ENCODE peak calls at places on chromosomes 3 and 15, in seven cellular contexts. One of them, this sample, is unnamed.

GRCh38 chr3:141412936-141413354 is 44.6 kb downstream of the ZBTB38 start:
- DNase-seq in HepG2: peak
- DNase-seq in HCT116: no peak
- DNase-seq in A549: peak
- DNase-seq in K562: no peak
- DNase-seq in SK-N-SH: no peak
- DNase-seq in GM12878: no peak
- DNase-seq in this sample: no peak

GRCh38 chr3:61828880-61829279 is 267.5 kb downstream of the PTPRG start:
- DNase-seq in HepG2: no peak
- DNase-seq in HCT116: no peak
- DNase-seq in A549: no peak
- DNase-seq in K562: no peak
- DNase-seq in SK-N-SH: no peak
- DNase-seq in GM12878: no peak
- DNase-seq in this sample: no peak

GRCh38 chr3:141380279-141380678 is 12.0 kb downstream of the ZBTB38 start:
- DNase-seq in HepG2: no peak
- DNase-seq in HCT116: no peak
- DNase-seq in A549: no peak
- DNase-seq in K562: no peak
- DNase-seq in SK-N-SH: no peak
- DNase-seq in GM12878: no peak
- DNase-seq in this sample: no peak

GRCh38 chr3:123773681-123774431 is 110.3 kb downstream of the MYLK start:
- DNase-seq in HepG2: no peak
- DNase-seq in HCT116: no peak
- DNase-seq in A549: no peak
- DNase-seq in K562: no peak
- DNase-seq in SK-N-SH: peak
- DNase-seq in GM12878: no peak
- DNase-seq in this sample: no peak

GRCh38 chr15:60696523-60696859 is 217.5 kb upstream of the ICE2 start:
- DNase-seq in HepG2: no peak
- DNase-seq in HCT116: no peak
- DNase-seq in A549: no peak
- DNase-seq in K562: no peak
- DNase-seq in SK-N-SH: no peak
- DNase-seq in GM12878: no peak
- DNase-seq in this sample: no peak

GRCh38 chr3:148158210-148158609 is 539.5 kb upstream of the AGTR1 start:
- DNase-seq in HepG2: no peak
- DNase-seq in HCT116: no peak
- DNase-seq in A549: peak
- DNase-seq in K562: no peak
- DNase-seq in SK-N-SH: no peak
- DNase-seq in GM12878: no peak
- DNase-seq in this sample: no peak

GRCh38 chr3:6578526-6578925 is 282.4 kb upstream of the GRM7 start:
- DNase-seq in HepG2: no peak
- DNase-seq in HCT116: no peak
- DNase-seq in A549: no peak
- DNase-seq in K562: no peak
- DNase-seq in SK-N-SH: no peak
- DNase-seq in GM12878: no peak
- DNase-seq in this sample: no peak

GRCh38 chr15:52206446-52206845 is 15.3 kb upstream of the GNB5 start:
- DNase-seq in HepG2: no peak
- DNase-seq in HCT116: no peak
- DNase-seq in A549: no peak
- DNase-seq in K562: no peak
- DNase-seq in SK-N-SH: no peak
- DNase-seq in GM12878: no peak
- DNase-seq in this sample: no peak

GRCh38 chr3:131328739-131329138 is 52.8 kb upstream of the NUDT16 start:
- DNase-seq in HepG2: no peak
- DNase-seq in HCT116: no peak
- DNase-seq in A549: no peak
- DNase-seq in K562: no peak
- DNase-seq in SK-N-SH: peak
- DNase-seq in GM12878: no peak
- DNase-seq in this sample: no peak

GRCh38 chr15:91853968-91854943 is 748 bp downstream of the SLCO3A1 start:
- DNase-seq in HepG2: no peak
- DNase-seq in HCT116: no peak
- DNase-seq in A549: peak
- DNase-seq in K562: no peak
- DNase-seq in SK-N-SH: peak
- DNase-seq in GM12878: no peak
- DNase-seq in this sample: peak

GRCh38 chr15:84807228-84807627 is 9.9 kb upstream of the ALPK3 start:
- DNase-seq in HepG2: no peak
- DNase-seq in HCT116: no peak
- DNase-seq in A549: no peak
- DNase-seq in K562: no peak
- DNase-seq in SK-N-SH: no peak
- DNase-seq in GM12878: no peak
- DNase-seq in this sample: no peak

GRCh38 chr3:184598220-184598927 is 36.8 kb downstream of the EPHB3 start:
- DNase-seq in HepG2: no peak
- DNase-seq in HCT116: no peak
- DNase-seq in A549: no peak
- DNase-seq in K562: no peak
- DNase-seq in SK-N-SH: peak
- DNase-seq in GM12878: no peak
- DNase-seq in this sample: no peak

GRCh38 chr15:78212008-78212407 is 22.4 kb downstream of the ACSBG1 start:
- DNase-seq in HepG2: no peak
- DNase-seq in HCT116: no peak
- DNase-seq in A549: no peak
- DNase-seq in K562: no peak
- DNase-seq in SK-N-SH: no peak
- DNase-seq in GM12878: no peak
- DNase-seq in this sample: no peak

GRCh38 chr15:68333775-68334470 is 56.4 kb downstream of the FEM1B start:
- DNase-seq in HepG2: no peak
- DNase-seq in HCT116: no peak
- DNase-seq in A549: peak
- DNase-seq in K562: no peak
- DNase-seq in SK-N-SH: no peak
- DNase-seq in GM12878: no peak
- DNase-seq in this sample: no peak

GRCh38 chr3:31695280-31696008 is 162.7 kb downstream of the STT3B start:
- DNase-seq in HepG2: no peak
- DNase-seq in HCT116: no peak
- DNase-seq in A549: peak
- DNase-seq in K562: no peak
- DNase-seq in SK-N-SH: no peak
- DNase-seq in GM12878: no peak
- DNase-seq in this sample: peak

GRCh38 chr15:85800460-85801123 is 5.9 kb upstream of the KLHL25 start:
- DNase-seq in HepG2: peak
- DNase-seq in HCT116: peak
- DNase-seq in A549: peak
- DNase-seq in K562: no peak
- DNase-seq in SK-N-SH: no peak
- DNase-seq in GM12878: no peak
- DNase-seq in this sample: peak

GRCh38 chr3:53513556-53514190 is 19.3 kb downstream of the CACNA1D start:
- DNase-seq in HepG2: peak
- DNase-seq in HCT116: peak
- DNase-seq in A549: peak
- DNase-seq in K562: no peak
- DNase-seq in SK-N-SH: no peak
- DNase-seq in GM12878: no peak
- DNase-seq in this sample: no peak

GRCh38 chr3:69738291-69738690 is 973 bp upstream of the MITF start:
- DNase-seq in HepG2: no peak
- DNase-seq in HCT116: no peak
- DNase-seq in A549: no peak
- DNase-seq in K562: no peak
- DNase-seq in SK-N-SH: no peak
- DNase-seq in GM12878: no peak
- DNase-seq in this sample: no peak

GRCh38 chr3:157360044-157360443 is 76.6 kb upstream of the PTX3 start:
- DNase-seq in HepG2: no peak
- DNase-seq in HCT116: peak
- DNase-seq in A549: peak
- DNase-seq in K562: no peak
- DNase-seq in SK-N-SH: no peak
- DNase-seq in GM12878: no peak
- DNase-seq in this sample: no peak

GRCh38 chr3:61584494-61584893 is 23.1 kb downstream of the PTPRG start:
- DNase-seq in HepG2: no peak
- DNase-seq in HCT116: no peak
- DNase-seq in A549: no peak
- DNase-seq in K562: no peak
- DNase-seq in SK-N-SH: no peak
- DNase-seq in GM12878: no peak
- DNase-seq in this sample: no peak

GRCh38 chr3:25306066-25306465 is 122.0 kb upstream of the RARB start:
- DNase-seq in HepG2: no peak
- DNase-seq in HCT116: no peak
- DNase-seq in A549: no peak
- DNase-seq in K562: no peak
- DNase-seq in SK-N-SH: no peak
- DNase-seq in GM12878: no peak
- DNase-seq in this sample: no peak

GRCh38 chr3:57826286-57826951 is 70.3 kb downstream of the SLMAP start:
- DNase-seq in HepG2: no peak
- DNase-seq in HCT116: no peak
- DNase-seq in A549: no peak
- DNase-seq in K562: no peak
- DNase-seq in SK-N-SH: no peak
- DNase-seq in GM12878: no peak
- DNase-seq in this sample: no peak

GRCh38 chr3:57825116-57825515 is 69.0 kb downstream of the SLMAP start:
- DNase-seq in HepG2: no peak
- DNase-seq in HCT116: no peak
- DNase-seq in A549: no peak
- DNase-seq in K562: no peak
- DNase-seq in SK-N-SH: no peak
- DNase-seq in GM12878: no peak
- DNase-seq in this sample: no peak

GRCh38 chr3:57822686-57823085 is 66.6 kb downstream of the SLMAP start:
- DNase-seq in HepG2: no peak
- DNase-seq in HCT116: no peak
- DNase-seq in A549: no peak
- DNase-seq in K562: no peak
- DNase-seq in SK-N-SH: no peak
- DNase-seq in GM12878: no peak
- DNase-seq in this sample: no peak

GRCh38 chr3:57826952-57827723 is 71.0 kb downstream of the SLMAP start:
- DNase-seq in HepG2: peak
- DNase-seq in HCT116: no peak
- DNase-seq in A549: no peak
- DNase-seq in K562: no peak
- DNase-seq in SK-N-SH: no peak
- DNase-seq in GM12878: no peak
- DNase-seq in this sample: peak

GRCh38 chr3:57827757-57828156 is 71.6 kb downstream of the SLMAP start:
- DNase-seq in HepG2: no peak
- DNase-seq in HCT116: no peak
- DNase-seq in A549: no peak
- DNase-seq in K562: no peak
- DNase-seq in SK-N-SH: no peak
- DNase-seq in GM12878: no peak
- DNase-seq in this sample: no peak
- H3K4me2 ChIP-seq in HepG2: peak
- H3K4me2 ChIP-seq in HCT116: peak
- H3K4me2 ChIP-seq in A549: peak
- H3K4me2 ChIP-seq in K562: no peak
- H3K4me2 ChIP-seq in SK-N-SH: no peak
- H3K4me2 ChIP-seq in GM12878: no peak
- H3K4me2 ChIP-seq in this sample: no peak

GRCh38 chr3:108131795-108132134 is 40.9 kb upstream of the CD47 start:
- DNase-seq in HepG2: no peak
- DNase-seq in HCT116: no peak
- DNase-seq in A549: no peak
- DNase-seq in K562: no peak
- DNase-seq in SK-N-SH: no peak
- DNase-seq in GM12878: no peak
- DNase-seq in this sample: no peak
- TF ChIP-seq REST in HepG2: no peak
- TF ChIP-seq REST in HCT116: no peak
- TF ChIP-seq REST in A549: no peak
- TF ChIP-seq REST in K562: no peak
- TF ChIP-seq REST in SK-N-SH: no peak
- TF ChIP-seq REST in GM12878: no peak
- TF ChIP-seq REST in this sample: no peak

GRCh38 chr3:171227828-171228227 is 201.3 kb upstream of the SLC2A2 start:
- DNase-seq in HepG2: no peak
- DNase-seq in HCT116: no peak
- DNase-seq in A549: no peak
- DNase-seq in K562: no peak
- DNase-seq in SK-N-SH: no peak
- DNase-seq in GM12878: no peak
- DNase-seq in this sample: no peak

GRCh38 chr3:171227333-171227732 is 200.8 kb upstream of the SLC2A2 start:
- DNase-seq in HepG2: no peak
- DNase-seq in HCT116: no peak
- DNase-seq in A549: no peak
- DNase-seq in K562: no peak
- DNase-seq in SK-N-SH: no peak
- DNase-seq in GM12878: no peak
- DNase-seq in this sample: no peak

GRCh38 chr3:171228228-171228627 is 201.7 kb upstream of the SLC2A2 start:
- DNase-seq in HepG2: peak
- DNase-seq in HCT116: no peak
- DNase-seq in A549: no peak
- DNase-seq in K562: no peak
- DNase-seq in SK-N-SH: no peak
- DNase-seq in GM12878: no peak
- DNase-seq in this sample: no peak

GRCh38 chr3:171230857-171231256 is 204.3 kb upstream of the SLC2A2 start:
- DNase-seq in HepG2: no peak
- DNase-seq in HCT116: no peak
- DNase-seq in A549: no peak
- DNase-seq in K562: no peak
- DNase-seq in SK-N-SH: no peak
- DNase-seq in GM12878: no peak
- DNase-seq in this sample: no peak

GRCh38 chr3:171229173-171229572 is 202.7 kb upstream of the SLC2A2 start:
- DNase-seq in HepG2: no peak
- DNase-seq in HCT116: no peak
- DNase-seq in A549: no peak
- DNase-seq in K562: no peak
- DNase-seq in SK-N-SH: no peak
- DNase-seq in GM12878: no peak
- DNase-seq in this sample: no peak
- H3K4me2 ChIP-seq in HepG2: no peak
- H3K4me2 ChIP-seq in HCT116: no peak
- H3K4me2 ChIP-seq in A549: no peak
- H3K4me2 ChIP-seq in K562: no peak
- H3K4me2 ChIP-seq in SK-N-SH: no peak
- H3K4me2 ChIP-seq in GM12878: no peak
- H3K4me2 ChIP-seq in this sample: no peak

DNA sequence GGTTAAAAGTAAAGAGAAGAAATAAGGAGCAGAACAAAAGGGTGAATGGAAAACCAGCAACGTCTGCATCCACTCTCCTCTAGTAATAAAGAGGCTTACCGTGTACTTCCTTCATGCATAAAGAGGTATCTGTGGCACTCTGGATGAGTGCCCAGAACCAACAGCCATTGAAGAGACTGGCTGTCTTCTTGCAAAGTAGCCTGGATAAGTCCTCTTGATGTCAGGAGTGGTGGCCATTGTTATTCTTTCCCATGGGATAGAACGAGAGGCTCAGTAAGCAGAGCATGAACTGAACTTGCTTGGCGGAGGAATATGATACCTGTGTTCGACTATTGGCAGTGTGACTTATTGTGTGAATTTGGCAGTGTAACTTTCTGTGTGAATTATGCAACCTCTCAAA is 186.2 kb upstream of the RASGRP1 start:
- DNase-seq in HepG2: no peak
- DNase-seq in HCT116: no peak
- DNase-seq in A549: no peak
- DNase-seq in K562: no peak
- DNase-seq in SK-N-SH: no peak
- DNase-seq in GM12878: no peak
- DNase-seq in this sample: no peak
- TF ChIP-seq REST in HepG2: no peak
- TF ChIP-seq REST in HCT116: no peak
- TF ChIP-seq REST in A549: no peak
- TF ChIP-seq REST in K562: no peak
- TF ChIP-seq REST in SK-N-SH: no peak
- TF ChIP-seq REST in GM12878: no peak
- TF ChIP-seq REST in this sample: no peak

This sample was measured in GM23338.